ENCODE peak calls at places on chromosomes 4 and X, in four cellular contexts. T is hepatocyte, W is right atrium auricular region, L is COR-L47. A is an unnamed sample.

GRCh38 chr4:151485541-151486131 is 76.7 kb downstream of the FHIP1A start:
- DNase-seq in W (no peak), T (no peak), L (no peak), A (no peak)

GRCh38 chr4:116923389-116923788 is 162.0 kb downstream of the TRAM1L1 start:
- DNase-seq in W (no peak), T (no peak), L (no peak), A (no peak)

GRCh38 chrX:53013291-53013690 is 35.3 kb upstream of the GPR173 start:
- DNase-seq in T (no peak), W (no peak), L (no peak), A (no peak)

GRCh38 chr4:6020633-6021032 is 2.4 kb upstream of the C4orf50 start:
- DNase-seq in T (no peak), L (no peak), W (no peak), A (no peak)

GRCh38 chr4:94412019-94413017 is 39.4 kb upstream of the PDLIM5 start:
- DNase-seq in L (peak), T (peak), W (no peak), A (no peak)

GRCh38 chr4:109730294-109731051 is 603 bp upstream of the PLA2G12A start:
- DNase-seq in L (peak), W (peak), T (peak), A (no peak)

GRCh38 chr4:169153451-169153850 is 117.3 kb downstream of the SH3RF1 start:
- DNase-seq in T (no peak), L (no peak), W (no peak), A (no peak)

GRCh38 chr4:107035711-107036601 is at the start of gene DKK2:
- DNase-seq in T (peak), W (peak), L (no peak), A (no peak)

GRCh38 chr4:15717647-15718416 is 15.0 kb downstream of the BST1 start:
- DNase-seq in L (no peak), T (no peak), W (no peak), A (peak)

GRCh38 chr4:168857546-168858314 is 152.3 kb downstream of the CBR4 start:
- DNase-seq in L (no peak), W (no peak), T (no peak), A (no peak)

GRCh38 chr4:177554966-177555574 is 112.8 kb upstream of the AGA start:
- DNase-seq in W (no peak), T (peak), L (peak), A (no peak)

GRCh38 chr4:163694385-163694784 is 199.9 kb downstream of the TMA16 start:
- DNase-seq in T (no peak), W (no peak), L (no peak), A (no peak)

GRCh38 chrX:8201896-8202331 is 30.8 kb upstream of the VCX2 start:
- DNase-seq in T (peak), W (no peak), L (no peak), A (no peak)

GRCh38 chrX:29661290-29661689 is 554.1 kb upstream of the MAGEB2 start:
- DNase-seq in T (no peak), W (no peak), L (no peak), A (no peak)

GRCh38 chrX:77960567-77960966 is 8.9 kb downstream of the PGAM4 start:
- DNase-seq in L (no peak), W (no peak), T (no peak), A (no peak)